ENCODE peak calls at places on chromosomes 4 and X, in four cellular contexts. W, S, H and E are unnamed samples.

GRCh38 chr4:188110741-188111458 is 1.5 kb upstream of the TRIML2 start:
- DNase-seq in S (no peak), H (no peak), W (peak), E (peak)

GRCh38 chr4:7828926-7829325 is 110.7 kb downstream of the AFAP1 start:
- DNase-seq in W (peak), H (peak), S (no peak), E (no peak)

GRCh38 chr4:145043306-145043705 is 54.7 kb downstream of the ANAPC10 start:
- DNase-seq in H (no peak), S (no peak), W (no peak), E (no peak)

GRCh38 chr4:112075129-112075753 is 70.0 kb upstream of the FAM241A start:
- DNase-seq in S (no peak), W (peak), H (peak), E (peak)

GRCh38 chrX:44842555-44843317 is 1.1 kb upstream of the DUSP21 start:
- DNase-seq in H (no peak), S (no peak), W (peak), E (no peak)

GRCh38 chr4:36348403-36348938 is 67.1 kb downstream of the DTHD1 start:
- DNase-seq in S (no peak), W (no peak), H (no peak), E (no peak)

GRCh38 chr4:153594208-153594607 is 89.9 kb upstream of the TLR2 start:
- DNase-seq in H (no peak), S (no peak), W (peak), E (no peak)

GRCh38 chr4:100968046-100968445 is 379.3 kb downstream of the PPP3CA start:
- DNase-seq in S (no peak), H (no peak), W (no peak), E (no peak)

GRCh38 chr4:161252520-161253141 is 911.2 kb downstream of the FSTL5 start:
- DNase-seq in H (peak), S (no peak), W (peak), E (no peak)

GRCh38 chr4:87853108-87853507 is 20.3 kb downstream of the MEPE start:
- DNase-seq in H (peak), S (no peak), W (peak), E (no peak)

GRCh38 chr4:76585897-76586360 is 150.9 kb downstream of the SHROOM3 start:
- DNase-seq in H (no peak), S (peak), W (no peak), E (no peak)

GRCh38 chr4:151227731-151228130 is 49.2 kb upstream of the PRSS48 start:
- DNase-seq in S (peak), H (peak), W (peak), E (peak)

GRCh38 chr4:108224628-108225053 is 55.9 kb upstream of the LEF1 start:
- DNase-seq in W (peak), S (no peak), H (peak), E (peak)

GRCh38 chr4:182212211-182212761 is 30.9 kb upstream of the TENM3 start:
- DNase-seq in S (no peak), H (peak), W (no peak), E (peak)

GRCh38 chr4:154344686-154345085 is 146.9 kb downstream of the DCHS2 start:
- DNase-seq in S (no peak), W (no peak), H (no peak), E (no peak)

GRCh38 chrX:132382068-132382467 is 106.8 kb downstream of the MBNL3 start:
- DNase-seq in W (no peak), S (no peak), H (no peak), E (no peak)